ENCODE peak calls at places on chromosomes 12 and 14, in four cellular contexts. J is endothelial cell of umbilical vein, H is IMR-90, W is K562. Q is an unnamed sample. For H3K9me1, the result is how much of the 10 kb centered on the place peaks cover.

GRCh38 chr14:22448035-22448904 is 140.8 kb downstream of the DAD1 start:
- DNase-seq in W (no peak), J (no peak), H (no peak), Q (no peak)

GRCh38 chr14:76710093-76711010 is 50.9 kb upstream of the VASH1 start:
- DNase-seq in J (peak), H (peak), W (peak), Q (no peak)

GRCh38 chr14:100213956-100214767 is 24.8 kb upstream of the YY1 start:
- DNase-seq in H (peak), J (peak), W (peak), Q (no peak)

GRCh38 chr12:77777274-77777673 is 53.4 kb upstream of the NAV3 start:
- DNase-seq in H (peak), W (no peak), J (peak), Q (no peak)

GRCh38 chr14:38256358-38256840 is 506 bp upstream of the CLEC14A start:
- DNase-seq in H (peak), J (peak), W (no peak), Q (no peak)

GRCh38 chr12:92608418-92609091 is 94.2 kb upstream of the PLEKHG7 start:
- DNase-seq in J (peak), W (peak), H (peak), Q (no peak)

GRCh38 chr12:115240251-115240650 is 556.3 kb upstream of the TBX3 start:
- DNase-seq in J (no peak), H (no peak), W (no peak), Q (no peak)

GRCh38 chr14:94670692-94671285 is 58.6 kb downstream of the SERPINA3 start:
- DNase-seq in J (no peak), H (no peak), W (no peak), Q (no peak)

GRCh38 chr12:69837191-69838085 is 12.4 kb downstream of the MYRFL start:
- DNase-seq in H (no peak), J (peak), W (no peak), Q (no peak)

GRCh38 chr12:71648537-71648936 is 15.1 kb downstream of the ZFC3H1 start:
- DNase-seq in J (no peak), W (no peak), H (no peak), Q (no peak)

DNA sequence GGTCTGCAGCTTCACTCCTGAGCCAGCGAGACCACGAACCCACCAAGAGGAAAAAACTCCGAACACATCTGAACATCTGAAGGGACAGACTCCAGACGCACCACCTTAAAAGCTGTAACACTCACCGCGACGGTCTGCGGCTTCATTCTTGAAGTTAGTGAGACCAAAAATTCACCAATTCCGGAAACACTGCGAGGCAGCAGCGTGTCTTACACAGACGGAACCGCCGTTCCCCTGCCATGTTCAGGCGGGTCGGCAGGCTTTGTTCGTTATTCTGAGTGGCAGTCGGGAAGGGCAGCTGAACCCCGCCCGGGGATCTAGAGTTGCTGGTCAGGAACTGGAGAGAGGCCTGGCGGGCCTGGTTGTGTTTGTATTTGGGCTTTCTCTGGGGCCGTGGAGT is 20.3 kb upstream of the LPCAT3 start:
- DNase-seq in H (no peak), W (no peak), J (no peak), Q (no peak)
- H2AFZ ChIP-seq in H (no peak), W (no peak), J (no peak), Q (no peak)

GRCh38 chr12:17528394-17528793 is 561.6 kb downstream of the RERGL start:
- DNase-seq in W (no peak), H (no peak), J (no peak), Q (no peak)

GRCh38 chr12:17527021-17527420 is 563.0 kb downstream of the RERGL start:
- DNase-seq in W (no peak), H (no peak), J (no peak), Q (no peak)
- TF ChIP-seq CTCF in W (no peak), H (no peak), J (no peak), Q (no peak)

GRCh38 chr14:90580381-90581335 is 183.8 kb downstream of the CALM1 start:
- DNase-seq in H (peak), W (peak), J (no peak), Q (no peak)

GRCh38 chr14:90578283-90578985 is 181.6 kb downstream of the CALM1 start:
- DNase-seq in H (no peak), W (peak), J (no peak), Q (no peak)

GRCh38 chr14:90579816-90580215 is 183.0 kb downstream of the CALM1 start:
- DNase-seq in J (no peak), W (no peak), H (no peak), Q (no peak)

GRCh38 chr14:90577661-90578282 is 180.9 kb downstream of the CALM1 start:
- DNase-seq in J (no peak), H (no peak), W (no peak), Q (no peak)

GRCh38 chr14:90579088-90579487 is 182.3 kb downstream of the CALM1 start:
- DNase-seq in H (no peak), W (no peak), J (no peak), Q (no peak)
- H3K9me1 ChIP-seq in H (under half), W (under half), J (under half), Q (under half)

DNA sequence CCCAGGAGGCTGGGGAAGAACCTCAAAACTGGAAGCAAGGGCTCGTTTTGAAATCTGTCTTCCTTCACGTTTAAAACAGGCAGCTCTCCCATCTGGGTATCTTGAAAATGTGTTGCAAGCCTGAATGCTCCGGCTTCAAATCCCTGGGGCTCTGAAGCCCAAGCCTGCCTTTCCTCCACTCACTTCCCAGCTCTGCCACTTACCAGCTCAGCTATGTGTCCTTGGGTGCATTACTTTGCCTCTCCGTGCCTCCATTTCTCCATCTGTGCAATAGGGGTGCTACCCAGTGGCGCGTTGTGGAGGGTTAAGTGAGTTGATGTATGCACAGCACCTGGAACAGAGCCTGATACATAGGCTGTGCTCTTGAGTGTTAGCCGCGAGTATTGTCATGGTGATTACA is 97.5 kb downstream of the GCH1 start:
- DNase-seq in H (no peak), J (no peak), W (no peak), Q (no peak)
- H2AFZ ChIP-seq in H (peak), J (no peak), W (peak), Q (peak)